ENCODE peak calls at places on chromosomes 2 and 18, in seven cellular contexts. E is thoracic aorta, O is lower lobe of right lung, Y is neural progenitor cell, C is osteoblast, N is nephron progenitor cell, Q is GM13976. U is an unnamed sample.

GRCh38 chr2:6580982-6581381 is 284.7 kb downstream of the CMPK2 start:
- DNase-seq in E (no peak), O (no peak), Y (no peak), C (no peak), N (no peak), Q (no peak), U (no peak)

GRCh38 chr2:191857886-191858285 is 11.0 kb upstream of the CAVIN2 start:
- DNase-seq in E (no peak), O (no peak), Y (no peak), C (no peak), N (no peak), Q (no peak), U (no peak)

GRCh38 chr2:47226124-47227040 is 71.3 kb upstream of the STPG4 start:
- DNase-seq in E (no peak), O (no peak), Y (no peak), C (no peak), N (no peak), Q (no peak), U (no peak)

GRCh38 chr2:136017786-136018185 is 32.4 kb upstream of the DARS1 start:
- DNase-seq in E (no peak), O (no peak), Y (no peak), C (no peak), N (no peak), Q (no peak), U (no peak)

GRCh38 chr2:233799087-233799665 is 21.0 kb downstream of the MROH2A start:
- DNase-seq in E (no peak), O (no peak), Y (no peak), C (peak), N (no peak), Q (no peak), U (peak)

GRCh38 chr2:66445781-66446177 is 10.9 kb downstream of the MEIS1 start:
- DNase-seq in E (no peak), O (peak), Y (peak), C (no peak), N (peak), Q (no peak), U (no peak)

GRCh38 chr18:77167276-77167675 is 34.7 kb upstream of the MBP start:
- DNase-seq in E (no peak), O (no peak), Y (no peak), C (no peak), N (no peak), Q (no peak), U (no peak)

GRCh38 chr2:239811806-239812560 is 213.2 kb downstream of the NDUFA10 start:
- DNase-seq in E (no peak), O (no peak), Y (no peak), C (peak), N (no peak), Q (no peak), U (no peak)

GRCh38 chr18:58967643-58968291 is 103.1 kb downstream of the ZNF532 start:
- DNase-seq in E (no peak), O (no peak), Y (no peak), C (no peak), N (no peak), Q (no peak), U (no peak)

DNA sequence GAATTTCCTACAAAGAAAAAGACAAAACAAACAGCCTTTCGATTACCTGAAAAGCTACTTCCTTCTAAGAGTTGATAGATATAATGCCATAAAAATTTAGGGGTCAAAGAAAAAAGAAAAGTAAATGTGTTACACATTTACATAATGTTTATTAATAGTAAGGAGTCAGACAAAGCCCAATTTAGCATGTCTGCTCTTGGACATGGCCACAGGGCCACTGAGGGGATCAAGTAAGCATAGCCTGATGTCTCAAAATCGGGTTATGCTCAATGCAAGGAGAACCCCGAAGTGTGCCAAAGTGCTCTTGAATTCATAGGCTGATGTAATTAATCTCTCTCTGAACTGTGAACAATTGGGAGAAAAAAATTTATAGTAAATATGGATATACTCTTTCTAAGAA is 61.6 kb downstream of the RTN4 start:
- DNase-seq in E (no peak), O (no peak), Y (no peak), C (no peak), N (no peak), Q (no peak), U (no peak)
- TF ChIP-seq CTCF in E (no peak), O (no peak), Y (no peak), C (no peak), N (no peak), Q (no peak), U (no peak)

GRCh38 chr2:60079562-60079961 is 473.9 kb downstream of the BCL11A start:
- DNase-seq in E (no peak), O (no peak), Y (no peak), C (no peak), N (no peak), Q (no peak), U (no peak)
- TF ChIP-seq CTCF in E (no peak), O (no peak), Y (no peak), C (no peak), N (no peak), Q (no peak), U (no peak)

DNA sequence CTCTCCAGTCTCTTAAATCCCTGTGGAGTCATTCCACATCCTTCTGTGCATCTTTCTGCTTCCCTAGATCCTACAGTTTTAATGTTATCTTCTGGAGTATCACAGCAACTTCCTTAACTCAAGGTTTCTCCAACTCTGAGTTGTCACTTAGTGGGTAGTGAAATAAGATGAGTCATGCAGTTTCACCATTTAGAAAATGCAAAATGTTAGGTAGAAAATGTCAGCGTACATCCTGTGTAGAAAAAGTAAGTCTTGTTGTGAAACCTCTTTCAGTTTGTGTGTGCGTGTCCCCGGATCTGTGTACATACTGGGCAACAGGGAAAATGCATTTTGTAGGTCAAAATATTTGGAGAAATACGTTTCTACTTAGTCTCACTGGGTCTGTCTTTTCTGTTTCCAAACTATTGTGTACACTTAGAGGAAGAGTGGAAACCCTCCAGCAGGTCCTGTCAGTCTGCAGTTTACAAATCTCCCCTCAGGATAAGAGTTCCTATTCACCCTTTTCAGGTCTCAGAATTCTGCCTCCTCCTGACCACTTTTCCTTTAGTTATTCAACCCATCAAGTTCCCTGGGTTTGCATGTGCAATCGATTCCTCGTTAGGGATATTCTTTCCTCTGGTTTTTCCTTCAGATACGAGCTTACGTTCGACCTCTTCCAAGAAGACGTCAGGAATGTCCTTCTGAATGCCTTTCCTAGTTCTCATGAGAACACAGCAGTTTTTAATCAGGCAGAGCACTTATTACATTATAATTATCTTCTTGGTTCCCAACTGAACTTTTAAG is 154.8 kb downstream of the TGIF1 start:
- DNase-seq in E (no peak), O (no peak), Y (peak), C (no peak), N (no peak), Q (peak), U (no peak)
- TF ChIP-seq CTCF in E (no peak), O (no peak), Y (no peak), C (no peak), N (no peak), Q (no peak), U (no peak)

GRCh38 chr18:7303751-7304370 is 73.0 kb downstream of the LRRC30 start:
- DNase-seq in E (no peak), O (no peak), Y (no peak), C (no peak), N (no peak), Q (no peak), U (no peak)
- TF ChIP-seq CTCF in E (no peak), O (no peak), Y (no peak), C (no peak), N (no peak), Q (no peak), U (no peak)

GRCh38 chr2:54558188-54558975 is 102.3 kb downstream of the SPTBN1 start:
- DNase-seq in E (no peak), O (peak), Y (peak), C (peak), N (peak), Q (peak), U (peak)
- TF ChIP-seq CTCF in E (no peak), O (no peak), Y (no peak), C (no peak), N (no peak), Q (no peak), U (no peak)

GRCh38 chr2:101518470-101519172 is 43.7 kb upstream of the RFX8 start:
- DNase-seq in E (no peak), O (no peak), Y (peak), C (no peak), N (peak), Q (no peak), U (no peak)
- TF ChIP-seq CTCF in E (no peak), O (peak), Y (peak), C (peak), N (no peak), Q (no peak), U (no peak)